ENCODE peak calls at places on chromosomes 13 and 19, in six cellular contexts. X, N, C, Y, F and L are unnamed samples.

GRCh38 chr19:50300814-50301606 is 28.2 kb downstream of the KCNC3 start:
- DNase-seq in X (no peak), Y (no peak), F (peak; percentile 94), N (peak; percentile 79), C (no peak), L (peak; percentile 73)

GRCh38 chr19:18543814-18544475 is 572 bp upstream of the FKBP8 start:
- DNase-seq in F (peak; percentile 87), Y (peak; percentile 83), X (peak; percentile 68), N (peak; percentile 40), C (no peak), L (peak; percentile 48)

GRCh38 chr13:77509221-77509620 is 26.3 kb upstream of the SCEL start:
- DNase-seq in X (no peak), Y (no peak), F (peak; percentile 58), C (no peak), N (peak; percentile 8), L (peak; percentile 95)

GRCh38 chr19:2461751-2462634 is 5.2 kb upstream of the LMNB2 start:
- DNase-seq in F (peak; percentile 81), N (peak; percentile 56), C (peak; percentile 92), Y (peak; percentile 31), X (peak; percentile 33), L (no peak)

GRCh38 chr13:95087746-95088305 is 213.4 kb downstream of the ABCC4 start:
- DNase-seq in N (peak; percentile 63), X (no peak), F (peak; percentile 69), Y (no peak), C (no peak), L (no peak)

GRCh38 chr13:74114641-74115040 is 19.6 kb downstream of the KLF12 start:
- DNase-seq in F (no peak), X (no peak), N (no peak), Y (no peak), C (no peak), L (no peak)

GRCh38 chr13:70162141-70162540 is 53.9 kb upstream of the KLHL1 start:
- DNase-seq in C (no peak), Y (no peak), N (no peak), F (no peak), X (no peak), L (no peak)

GRCh38 chr19:13055213-13056051 is 47.2 kb downstream of the LYL1 start:
- DNase-seq in Y (no peak), C (peak; percentile 89), F (peak; percentile 81), X (no peak), N (peak; percentile 89), L (no peak)

GRCh38 chr13:87669379-87669978 is 1.7 kb upstream of the SLITRK5 start:
- DNase-seq in X (no peak), C (peak; percentile 27), F (peak; percentile 59), Y (no peak), N (peak; percentile 10), L (no peak)

GRCh38 chr19:6663236-6664187 is 6.4 kb downstream of the TNFSF14 start:
- DNase-seq in N (no peak), Y (no peak), C (no peak), X (peak; percentile 48), F (peak; percentile 28), L (peak; percentile 35)

GRCh38 chr13:24671367-24672117 is 8.7 kb upstream of the ATP12A start:
- DNase-seq in Y (peak; percentile 12), C (peak; percentile 82), N (peak; percentile 72), F (peak; percentile 86), X (peak; percentile 17), L (peak; percentile 95)

GRCh38 chr19:44517146-44517545 is 12.3 kb downstream of the CEACAM20 start:
- DNase-seq in Y (no peak), N (peak; percentile 13), X (no peak), C (no peak), F (no peak), L (no peak)

GRCh38 chr13:71255633-71256032 is 611.4 kb downstream of the DACH1 start:
- DNase-seq in F (peak; percentile 84), C (no peak), N (no peak), X (no peak), Y (no peak), L (no peak)

GRCh38 chr13:31522431-31522830 is 216.9 kb upstream of the RXFP2 start:
- DNase-seq in C (no peak), F (no peak), Y (no peak), N (no peak), X (no peak), L (no peak)

GRCh38 chr19:12788025-12788681 is 3.1 kb upstream of the JUNB start:
- DNase-seq in F (no peak), X (no peak), C (peak; percentile 33), Y (no peak), N (no peak), L (no peak)

GRCh38 chr19:50167314-50167721 is 4.2 kb upstream of the IZUMO2 start:
- DNase-seq in Y (no peak), F (peak; percentile 36), N (no peak), X (no peak), C (no peak), L (peak; percentile 73)

GRCh38 chr13:110251227-110251791 is 55.6 kb downstream of the COL4A1 start:
- DNase-seq in C (no peak), X (no peak), F (no peak), N (no peak), Y (no peak), L (no peak)
- H3K4me1 ChIP-seq in C (peaks cover 31% of the 10 kb centered on the region), X (no peaks in the 10 kb centered on the region), F (peaks cover 7% of the 10 kb centered on the region), N (peaks cover 40% of the 10 kb centered on the region), Y (no peaks in the 10 kb centered on the region), L (peaks cover 5% of the 10 kb centered on the region)

GRCh38 chr19:35302446-35302845 is 10.5 kb downstream of the MAG start:
- DNase-seq in X (no peak), F (no peak), Y (no peak), N (no peak), C (no peak), L (no peak)
- H3K4me1 ChIP-seq in X (no peaks in the 10 kb centered on the region), F (no peaks in the 10 kb centered on the region), Y (no peaks in the 10 kb centered on the region), N (no peaks in the 10 kb centered on the region), C (no peaks in the 10 kb centered on the region), L (peaks cover 7% of the 10 kb centered on the region)

DNA sequence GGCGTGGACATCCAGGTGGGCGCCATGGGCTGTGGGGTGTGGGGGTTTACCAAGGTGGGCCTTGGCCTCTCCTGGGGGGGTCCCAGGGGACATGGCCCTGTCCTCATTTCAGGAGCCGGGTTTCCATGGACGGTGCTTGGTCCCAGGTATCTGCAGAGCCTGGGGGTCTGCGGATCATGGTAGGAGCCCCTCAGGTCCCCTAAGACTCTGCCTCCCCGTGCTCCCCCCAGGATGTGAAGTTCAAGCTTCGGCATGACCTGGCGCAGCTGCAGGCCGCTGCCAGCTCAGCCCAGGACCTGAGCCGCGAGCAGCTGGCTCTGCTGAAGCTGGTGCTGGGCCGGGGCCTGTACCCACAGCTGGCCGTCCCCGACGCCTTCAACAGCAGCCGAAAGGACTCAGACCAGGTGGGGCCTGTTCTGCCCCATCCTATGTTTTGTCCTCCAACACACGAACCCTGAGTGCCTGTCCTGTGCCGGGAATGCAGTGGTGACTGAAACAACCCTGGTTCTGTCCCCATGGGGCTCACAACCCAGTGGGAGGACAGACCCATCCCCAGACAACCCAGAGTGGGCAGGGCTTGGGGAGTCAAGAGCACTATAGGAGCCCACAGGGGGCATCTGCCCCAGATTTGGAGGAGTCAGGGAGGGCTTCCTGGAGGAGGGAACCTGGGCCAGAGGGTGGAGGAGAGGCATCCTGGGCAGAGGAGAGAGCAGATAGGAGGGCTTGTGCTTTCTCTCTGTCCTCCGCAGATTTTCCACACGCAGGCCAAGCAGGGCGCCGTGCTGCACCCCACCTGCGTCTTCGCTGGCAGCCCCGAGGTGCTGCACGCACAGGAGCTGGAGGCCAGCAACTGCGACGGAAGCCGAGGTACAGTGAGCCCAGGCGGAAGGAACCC is 26.8 kb downstream of the DHX34 start:
- DNase-seq in F (no peak), C (peak; percentile 33), Y (no peak), X (no peak), N (no peak), L (no peak)
- H3K4me1 ChIP-seq in F (no peaks in the 10 kb centered on the region), C (no peaks in the 10 kb centered on the region), Y (no peaks in the 10 kb centered on the region), X (peaks cover 3% of the 10 kb centered on the region), N (no peaks in the 10 kb centered on the region), L (no peaks in the 10 kb centered on the region)

DNA sequence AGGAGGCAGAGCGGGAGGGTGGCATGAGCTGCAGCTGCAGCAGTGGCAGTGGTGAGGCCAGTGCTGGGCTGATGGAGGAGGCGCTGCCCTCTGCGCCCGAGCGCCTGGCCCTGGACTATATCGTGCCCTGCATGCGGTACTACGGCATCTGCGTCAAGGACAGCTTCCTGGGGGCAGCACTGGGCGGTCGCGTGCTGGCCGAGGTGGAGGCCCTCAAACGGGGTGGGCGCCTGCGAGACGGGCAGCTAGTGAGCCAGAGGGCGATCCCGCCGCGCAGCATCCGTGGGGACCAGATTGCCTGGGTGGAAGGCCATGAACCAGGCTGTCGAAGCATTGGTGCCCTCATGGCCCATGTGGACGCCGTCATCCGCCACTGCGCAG is 2.0 kb downstream of the EGLN2 start:
- DNase-seq in C (no peak), X (no peak), N (no peak), F (no peak), Y (no peak), L (no peak)
- H3K4me1 ChIP-seq in C (peaks cover 36% of the 10 kb centered on the region), X (peaks cover 69% of the 10 kb centered on the region), N (peaks cover 36% of the 10 kb centered on the region), F (peaks cover 36% of the 10 kb centered on the region), Y (peaks cover 72% of the 10 kb centered on the region), L (peaks cover 32% of the 10 kb centered on the region)